ENCODE peak calls at places on chromosomes 3 and 15, in five cellular contexts. X, T, D, N and S are unnamed samples.
A peak's percentile ranks its signal among the peaks of the same experiment; 100 is the strongest.

GRCh38 chr3:32495609-32496008 is 7.0 kb downstream of the CMTM6 start:
- DNase-seq in T (no peak), D (no peak), X (no peak), N (no peak), S (no peak)

GRCh38 chr3:108305484-108306172 is 9.3 kb downstream of the HHLA2 start:
- DNase-seq in T (no peak), D (peak; percentile 11), X (no peak), N (no peak), S (peak; percentile 73)

GRCh38 chr3:127551971-127552370 is 38.6 kb downstream of the TPRA1 start:
- DNase-seq in X (no peak), N (no peak), D (no peak), T (no peak), S (no peak)

GRCh38 chr15:39198044-39198625 is 382.7 kb upstream of the THBS1 start:
- DNase-seq in N (no peak), T (no peak), D (no peak), X (no peak), S (no peak)

GRCh38 chr3:68987322-68987721 is 26.2 kb downstream of the EOGT start:
- DNase-seq in T (no peak), X (no peak), D (no peak), N (no peak), S (no peak)

GRCh38 chr15:40093224-40093842 is 15.3 kb downstream of the BMF start:
- DNase-seq in D (peak; percentile 31), X (no peak), T (peak; percentile 42), N (no peak), S (no peak)

GRCh38 chr15:31867536-31868442 is 162.5 kb upstream of the CHRNA7 start:
- DNase-seq in T (peak; percentile 70), X (peak; percentile 65), N (no peak), D (peak; percentile 56), S (peak; percentile 64)

GRCh38 chr3:48990636-48991421 is 788 bp downstream of the P4HTM start:
- DNase-seq in X (no peak), N (no peak), D (no peak), T (peak; percentile 55), S (peak; percentile 39)

GRCh38 chr3:107404727-107405519 is 27.7 kb downstream of the CCDC54 start:
- DNase-seq in T (no peak), D (peak; percentile 72), X (no peak), N (no peak), S (no peak)

GRCh38 chr3:28900301-28900700 is 380.6 kb upstream of the RBMS3 start:
- DNase-seq in N (no peak), X (no peak), D (peak; percentile 8), T (no peak), S (no peak)

GRCh38 chr3:135739755-135740154 is 225.8 kb upstream of the PPP2R3A start:
- DNase-seq in D (peak; percentile 5), T (no peak), X (no peak), N (no peak), S (no peak)

GRCh38 chr3:151604941-151605340 is 128.8 kb upstream of the AADACL2 start:
- DNase-seq in X (no peak), T (no peak), N (no peak), D (no peak), S (no peak)

GRCh38 chr3:13896473-13897154 is 16.7 kb upstream of the WNT7A start:
- DNase-seq in X (peak; percentile 76), D (peak; percentile 59), N (peak; percentile 34), T (no peak), S (peak; percentile 59)

GRCh38 chr3:131242201-131242600 is 139.4 kb upstream of the NUDT16 start:
- DNase-seq in T (no peak), X (no peak), D (no peak), N (no peak), S (no peak)

GRCh38 chr3:31880020-31880419 is 101.0 kb downstream of the OSBPL10 start:
- DNase-seq in T (no peak), X (no peak), D (peak; percentile 24), N (no peak), S (no peak)

GRCh38 chr3:18423401-18424212 is 1.5 kb downstream of the SATB1 start:
- DNase-seq in N (no peak), T (peak; percentile 54), X (peak; percentile 61), D (peak; percentile 59), S (peak; percentile 61)

GRCh38 chr3:170730071-170730812 is 139.8 kb downstream of the RPL22L1 start:
- DNase-seq in T (no peak), D (no peak), X (no peak), N (no peak), S (no peak)

GRCh38 chr15:56736308-56736707 is 3.0 kb upstream of the ZNF280D start:
- DNase-seq in N (no peak), T (no peak), D (peak; percentile 65), X (peak; percentile 53), S (no peak)

GRCh38 chr15:66292261-66293084 is 895 bp upstream of the DIS3L start:
- DNase-seq in T (no peak), X (no peak), D (no peak), N (no peak), S (no peak)